ENCODE peak calls at places on chromosome 2, in four cellular contexts. One of them, this sample, is unnamed.

GRCh38 chr2:160298960-160299359 is 98.9 kb upstream of the ITGB6 start:
- DNase-seq in SK-N-SH: no peak
- DNase-seq in NT2/D1: no peak
- DNase-seq in HCT116: no peak
- DNase-seq in this sample: no peak

GRCh38 chr2:85457877-85458316 is 39.4 kb downstream of the SH2D6 start:
- DNase-seq in SK-N-SH: no peak
- DNase-seq in NT2/D1: no peak
- DNase-seq in HCT116: peak
- DNase-seq in this sample: no peak

GRCh38 chr2:240551809-240552208 is 6.0 kb downstream of the ANKMY1 start:
- DNase-seq in SK-N-SH: no peak
- DNase-seq in NT2/D1: no peak
- DNase-seq in HCT116: no peak
- DNase-seq in this sample: no peak

GRCh38 chr2:113138428-113139322 is 11.3 kb downstream of the IL1RN start:
- DNase-seq in SK-N-SH: peak
- DNase-seq in NT2/D1: peak
- DNase-seq in HCT116: peak
- DNase-seq in this sample: peak

GRCh38 chr2:52539026-52539964 is 1228.3 kb upstream of the CHAC2 start:
- DNase-seq in SK-N-SH: no peak
- DNase-seq in NT2/D1: no peak
- DNase-seq in HCT116: no peak
- DNase-seq in this sample: no peak

GRCh38 chr2:70627499-70627898 is 73.9 kb upstream of the TGFA start:
- DNase-seq in SK-N-SH: no peak
- DNase-seq in NT2/D1: no peak
- DNase-seq in HCT116: no peak
- DNase-seq in this sample: peak

GRCh38 chr2:97713296-97714083 is at the start of gene ZAP70:
- DNase-seq in SK-N-SH: no peak
- DNase-seq in NT2/D1: no peak
- DNase-seq in HCT116: no peak
- DNase-seq in this sample: peak

GRCh38 chr2:172556284-172557033 is 569 bp downstream of the PDK1 start:
- DNase-seq in SK-N-SH: no peak
- DNase-seq in NT2/D1: peak
- DNase-seq in HCT116: peak
- DNase-seq in this sample: peak

GRCh38 chr2:6960659-6961058 is 43.4 kb downstream of the RNF144A start:
- DNase-seq in SK-N-SH: no peak
- DNase-seq in NT2/D1: no peak
- DNase-seq in HCT116: no peak
- DNase-seq in this sample: no peak

GRCh38 chr2:240640939-240641338 is 15.7 kb downstream of the GPR35 start:
- DNase-seq in SK-N-SH: peak
- DNase-seq in NT2/D1: peak
- DNase-seq in HCT116: peak
- DNase-seq in this sample: peak

GRCh38 chr2:132804045-132804444 is 134.0 kb upstream of the LYPD1 start:
- DNase-seq in SK-N-SH: no peak
- DNase-seq in NT2/D1: no peak
- DNase-seq in HCT116: no peak
- DNase-seq in this sample: no peak

GRCh38 chr2:168643979-168644378 is 158.5 kb upstream of the NOSTRIN start:
- DNase-seq in SK-N-SH: no peak
- DNase-seq in NT2/D1: no peak
- DNase-seq in HCT116: no peak
- DNase-seq in this sample: no peak

GRCh38 chr2:240670950-240671349 is 11.7 kb downstream of the AQP12B start:
- DNase-seq in SK-N-SH: no peak
- DNase-seq in NT2/D1: no peak
- DNase-seq in HCT116: no peak
- DNase-seq in this sample: no peak

GRCh38 chr2:130370490-130370889 is 14.6 kb downstream of the PTPN18 start:
- DNase-seq in SK-N-SH: no peak
- DNase-seq in NT2/D1: no peak
- DNase-seq in HCT116: no peak
- DNase-seq in this sample: no peak

GRCh38 chr2:172772637-172773036 is 37.0 kb downstream of the RAPGEF4 start:
- DNase-seq in SK-N-SH: no peak
- DNase-seq in NT2/D1: no peak
- DNase-seq in HCT116: no peak
- DNase-seq in this sample: no peak

GRCh38 chr2:219392754-219393153 is 5.0 kb upstream of the DNPEP start:
- DNase-seq in SK-N-SH: no peak
- DNase-seq in NT2/D1: no peak
- DNase-seq in HCT116: no peak
- DNase-seq in this sample: no peak

GRCh38 chr2:4258563-4258962 is 555.2 kb downstream of the DCDC2C start:
- DNase-seq in SK-N-SH: no peak
- DNase-seq in NT2/D1: no peak
- DNase-seq in HCT116: no peak
- DNase-seq in this sample: peak

GRCh38 chr2:9975805-9976447 is 24.4 kb downstream of the GRHL1 start:
- DNase-seq in SK-N-SH: no peak
- DNase-seq in NT2/D1: no peak
- DNase-seq in HCT116: peak
- DNase-seq in this sample: no peak

GRCh38 chr2:6077585-6077984 is 385.4 kb downstream of the SOX11 start:
- DNase-seq in SK-N-SH: no peak
- DNase-seq in NT2/D1: no peak
- DNase-seq in HCT116: no peak
- DNase-seq in this sample: no peak

GRCh38 chr2:150211164-150211631 is 276.3 kb downstream of the RND3 start:
- DNase-seq in SK-N-SH: no peak
- DNase-seq in NT2/D1: no peak
- DNase-seq in HCT116: no peak
- DNase-seq in this sample: no peak

GRCh38 chr2:65436169-65436824 is 3.9 kb upstream of the SPRED2 start:
- DNase-seq in SK-N-SH: peak
- DNase-seq in NT2/D1: no peak
- DNase-seq in HCT116: peak
- DNase-seq in this sample: peak

GRCh38 chr2:136247204-136247990 is 129.4 kb upstream of the CXCR4 start:
- DNase-seq in SK-N-SH: no peak
- DNase-seq in NT2/D1: no peak
- DNase-seq in HCT116: no peak
- DNase-seq in this sample: no peak

GRCh38 chr2:216849987-216850386 is 9.9 kb downstream of the TNP1 start:
- DNase-seq in SK-N-SH: no peak
- DNase-seq in NT2/D1: no peak
- DNase-seq in HCT116: no peak
- DNase-seq in this sample: no peak

GRCh38 chr2:170815311-170815710 is 1.4 kb upstream of the GAD1 start:
- DNase-seq in SK-N-SH: no peak
- DNase-seq in NT2/D1: no peak
- DNase-seq in HCT116: no peak
- DNase-seq in this sample: no peak

GRCh38 chr2:197209742-197210408 is 100.7 kb downstream of the ANKRD44 start:
- DNase-seq in SK-N-SH: no peak
- DNase-seq in NT2/D1: no peak
- DNase-seq in HCT116: no peak
- DNase-seq in this sample: no peak

GRCh38 chr2:195029804-195030654 is 627.0 kb upstream of the SLC39A10 start:
- DNase-seq in SK-N-SH: no peak
- DNase-seq in NT2/D1: no peak
- DNase-seq in HCT116: no peak
- DNase-seq in this sample: no peak

GRCh38 chr2:185970148-185970852 is 231.7 kb downstream of the FSIP2 start:
- DNase-seq in SK-N-SH: no peak
- DNase-seq in NT2/D1: no peak
- DNase-seq in HCT116: no peak
- DNase-seq in this sample: peak

GRCh38 chr2:19769513-19769912 is 132.3 kb downstream of the TTC32 start:
- DNase-seq in SK-N-SH: no peak
- DNase-seq in NT2/D1: no peak
- DNase-seq in HCT116: no peak
- DNase-seq in this sample: no peak

GRCh38 chr2:26243643-26244478 is 571 bp downstream of the HADHA start:
- DNase-seq in SK-N-SH: peak
- DNase-seq in NT2/D1: no peak
- DNase-seq in HCT116: no peak
- DNase-seq in this sample: no peak

GRCh38 chr2:149490296-149490695 is 97.3 kb downstream of the MMADHC start:
- DNase-seq in SK-N-SH: peak
- DNase-seq in NT2/D1: no peak
- DNase-seq in HCT116: no peak
- DNase-seq in this sample: no peak

GRCh38 chr2:27903018-27903417 is 12.5 kb downstream of the BABAM2 start:
- DNase-seq in SK-N-SH: no peak
- DNase-seq in NT2/D1: no peak
- DNase-seq in HCT116: no peak
- DNase-seq in this sample: no peak

GRCh38 chr2:172931256-172931894 is 144.3 kb upstream of the MAP3K20 start:
- DNase-seq in SK-N-SH: peak
- DNase-seq in NT2/D1: peak
- DNase-seq in HCT116: no peak
- DNase-seq in this sample: no peak

GRCh38 chr2:227509086-227509485 is 37.1 kb downstream of the AGFG1 start:
- DNase-seq in SK-N-SH: no peak
- DNase-seq in NT2/D1: no peak
- DNase-seq in HCT116: no peak
- DNase-seq in this sample: no peak

GRCh38 chr2:227511239-227511930 is 39.4 kb downstream of the AGFG1 start:
- DNase-seq in SK-N-SH: no peak
- DNase-seq in NT2/D1: no peak
- DNase-seq in HCT116: no peak
- DNase-seq in this sample: no peak

GRCh38 chr2:227510620-227510958 is 38.6 kb downstream of the AGFG1 start:
- DNase-seq in SK-N-SH: no peak
- DNase-seq in NT2/D1: no peak
- DNase-seq in HCT116: no peak
- DNase-seq in this sample: no peak

GRCh38 chr2:227511955-227512354 is 40.0 kb downstream of the AGFG1 start:
- DNase-seq in SK-N-SH: no peak
- DNase-seq in NT2/D1: no peak
- DNase-seq in HCT116: no peak
- DNase-seq in this sample: no peak

DNA sequence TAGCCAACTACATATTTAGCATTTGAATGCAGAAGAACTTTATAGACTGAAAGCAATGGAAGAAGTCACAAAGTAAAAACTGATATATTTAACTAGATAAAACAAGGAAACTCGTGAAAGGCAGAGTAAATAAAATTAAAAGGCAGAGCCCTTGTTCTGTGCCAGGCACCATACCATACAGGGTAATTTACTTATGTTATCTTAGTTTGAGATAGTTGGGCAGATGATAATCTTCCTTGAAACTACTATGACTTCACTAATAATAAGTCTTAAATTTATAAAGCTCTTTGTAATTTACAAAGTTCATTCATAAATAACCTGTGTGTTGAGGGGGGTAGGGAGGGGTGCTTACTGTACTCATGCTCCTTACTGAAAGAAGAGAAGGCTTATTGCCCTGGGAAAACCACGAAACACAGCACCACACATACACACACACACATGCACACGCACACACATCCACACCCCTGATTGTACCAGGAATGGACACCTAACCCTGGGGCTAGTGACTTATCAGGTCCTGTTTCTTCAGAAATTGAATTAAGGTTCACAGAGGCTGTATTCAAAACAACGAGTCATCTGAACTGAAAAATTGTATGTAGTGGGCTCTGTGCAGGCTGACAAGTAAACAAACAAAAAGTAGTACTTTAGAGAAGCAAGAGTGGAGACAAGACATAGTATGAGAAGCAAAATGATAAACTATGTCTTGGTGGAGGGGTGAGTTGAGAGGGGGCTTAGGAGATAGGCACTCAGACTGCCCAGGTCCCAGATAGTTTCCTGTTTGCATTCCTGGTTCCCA is 38.1 kb downstream of the AGFG1 start:
- DNase-seq in SK-N-SH: peak
- DNase-seq in NT2/D1: no peak
- DNase-seq in HCT116: peak
- DNase-seq in this sample: peak
- TF ChIP-seq YY1 in SK-N-SH: no peak
- TF ChIP-seq YY1 in NT2/D1: no peak
- TF ChIP-seq YY1 in HCT116: no peak
- TF ChIP-seq YY1 in this sample: no peak

GRCh38 chr2:223041527-223042109 is 10.4 kb upstream of the KCNE4 start:
- DNase-seq in SK-N-SH: no peak
- DNase-seq in NT2/D1: peak
- DNase-seq in HCT116: peak
- DNase-seq in this sample: no peak
- TF ChIP-seq YY1 in SK-N-SH: no peak
- TF ChIP-seq YY1 in NT2/D1: no peak
- TF ChIP-seq YY1 in HCT116: no peak
- TF ChIP-seq YY1 in this sample: no peak

GRCh38 chr2:23556929-23557328 is 171.9 kb downstream of the KLHL29 start:
- DNase-seq in SK-N-SH: peak
- DNase-seq in NT2/D1: no peak
- DNase-seq in HCT116: no peak
- DNase-seq in this sample: no peak

GRCh38 chr2:23551875-23552274 is 166.9 kb downstream of the KLHL29 start:
- DNase-seq in SK-N-SH: no peak
- DNase-seq in NT2/D1: no peak
- DNase-seq in HCT116: no peak
- DNase-seq in this sample: no peak

GRCh38 chr2:23555944-23556343 is 171.0 kb downstream of the KLHL29 start:
- DNase-seq in SK-N-SH: no peak
- DNase-seq in NT2/D1: no peak
- DNase-seq in HCT116: no peak
- DNase-seq in this sample: no peak

GRCh38 chr2:23553561-23553960 is 168.6 kb downstream of the KLHL29 start:
- DNase-seq in SK-N-SH: no peak
- DNase-seq in NT2/D1: no peak
- DNase-seq in HCT116: no peak
- DNase-seq in this sample: no peak

DNA sequence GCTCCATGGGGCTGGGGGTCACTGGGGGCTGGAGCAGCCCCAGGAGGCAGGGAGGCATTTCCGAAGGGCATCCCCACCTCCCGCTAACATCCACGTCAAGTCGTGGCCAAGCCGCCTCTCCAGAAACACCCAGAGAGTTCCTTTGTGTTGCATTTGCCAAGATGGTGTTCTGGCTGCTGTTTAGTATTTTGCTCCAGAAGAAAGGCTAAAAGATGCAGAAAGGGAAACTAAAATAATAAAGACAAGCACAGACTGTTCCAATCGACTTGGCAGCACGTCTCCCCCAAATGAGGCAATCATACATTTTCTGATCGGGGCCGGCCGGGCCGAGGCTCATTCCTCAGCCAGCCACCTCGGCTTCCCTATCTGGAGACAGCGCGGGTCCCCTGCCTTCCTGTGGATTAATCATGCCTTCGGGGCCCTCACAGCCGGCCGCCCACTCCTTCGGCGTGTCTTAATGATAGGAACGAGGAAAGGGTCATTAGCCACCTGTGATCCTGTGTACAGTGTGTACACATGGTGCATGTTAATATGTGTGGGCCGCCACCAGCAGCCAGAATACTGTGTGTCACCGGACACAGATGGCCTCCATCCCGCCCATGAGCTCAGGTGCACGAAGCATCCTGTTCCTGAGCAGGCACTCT is 169.2 kb downstream of the KLHL29 start:
- DNase-seq in SK-N-SH: no peak
- DNase-seq in NT2/D1: no peak
- DNase-seq in HCT116: no peak
- DNase-seq in this sample: no peak
- TF ChIP-seq YY1 in SK-N-SH: no peak
- TF ChIP-seq YY1 in NT2/D1: no peak
- TF ChIP-seq YY1 in HCT116: no peak
- TF ChIP-seq YY1 in this sample: no peak

GRCh38 chr2:119425620-119426395 is 5.8 kb upstream of the TMEM37 start:
- DNase-seq in SK-N-SH: no peak
- DNase-seq in NT2/D1: no peak
- DNase-seq in HCT116: no peak
- DNase-seq in this sample: peak
- TF ChIP-seq YY1 in SK-N-SH: no peak
- TF ChIP-seq YY1 in NT2/D1: no peak
- TF ChIP-seq YY1 in HCT116: no peak
- TF ChIP-seq YY1 in this sample: peak